ENCODE peak calls at places on chromosomes 5 and 9, in ten cellular contexts. Z, Y, I, T, H, R, B, C, M and N are unnamed samples.
A peak's percentile ranks its signal among the peaks of the same experiment; 100 is the strongest.

GRCh38 chr5:132782101-132782500 is 5.1 kb upstream of the SEPTIN8 start:
- DNase-seq in M (no peak), B (no peak), Y (no peak), Z (peak; percentile 57), I (no peak), R (no peak), H (no peak), T (no peak), C (no peak), N (no peak)

GRCh38 chr5:79850316-79850822 is 140.7 kb downstream of the MTX3 start:
- DNase-seq in M (no peak), H (no peak), R (no peak), Z (peak; percentile 87), B (no peak), T (no peak), Y (no peak), C (peak; percentile 49), I (no peak), N (no peak)

GRCh38 chr9:98886691-98887229 is 56.9 kb upstream of the COL15A1 start:
- DNase-seq in R (no peak), H (no peak), C (peak; percentile 57), Y (peak; percentile 16), B (peak; percentile 83), I (no peak), M (no peak), T (no peak), Z (no peak), N (no peak)

GRCh38 chr9:134561427-134562145 is 80.0 kb upstream of the COL5A1 start:
- DNase-seq in T (no peak), C (no peak), H (no peak), Z (peak; percentile 55), M (peak; percentile 8), Y (no peak), R (no peak), I (no peak), B (no peak), N (no peak)

GRCh38 chr5:67243944-67244343 is 47.3 kb upstream of the CD180 start:
- DNase-seq in T (no peak), R (no peak), I (no peak), Y (no peak), Z (no peak), C (no peak), M (no peak), H (no peak), B (no peak), N (no peak)

GRCh38 chr9:5436441-5436840 is 1.3 kb downstream of the PLGRKT start:
- DNase-seq in M (no peak), C (no peak), Y (no peak), T (no peak), B (no peak), H (no peak), I (no peak), Z (no peak), R (no peak), N (no peak)

GRCh38 chr9:6584881-6585597 is 60.5 kb downstream of the GLDC start:
- DNase-seq in M (no peak), B (no peak), R (no peak), H (no peak), C (no peak), Z (no peak), Y (peak; percentile 12), T (peak; percentile 23), I (peak; percentile 50), N (no peak)

GRCh38 chr5:96645096-96645495 is 17.1 kb upstream of the CAST start:
- DNase-seq in I (no peak), H (no peak), M (no peak), R (no peak), T (no peak), B (no peak), Y (no peak), C (no peak), Z (no peak), N (no peak)

GRCh38 chr5:128105203-128105602 is 21.6 kb downstream of the SLC12A2 start:
- DNase-seq in B (no peak), T (no peak), I (no peak), H (no peak), M (no peak), Z (no peak), R (no peak), Y (no peak), C (no peak), N (no peak)

GRCh38 chr9:3478549-3478953 is 47.2 kb downstream of the RFX3 start:
- DNase-seq in Z (no peak), R (no peak), Y (peak; percentile 81), B (no peak), T (no peak), I (no peak), C (no peak), H (no peak), M (no peak), N (no peak)

DNA sequence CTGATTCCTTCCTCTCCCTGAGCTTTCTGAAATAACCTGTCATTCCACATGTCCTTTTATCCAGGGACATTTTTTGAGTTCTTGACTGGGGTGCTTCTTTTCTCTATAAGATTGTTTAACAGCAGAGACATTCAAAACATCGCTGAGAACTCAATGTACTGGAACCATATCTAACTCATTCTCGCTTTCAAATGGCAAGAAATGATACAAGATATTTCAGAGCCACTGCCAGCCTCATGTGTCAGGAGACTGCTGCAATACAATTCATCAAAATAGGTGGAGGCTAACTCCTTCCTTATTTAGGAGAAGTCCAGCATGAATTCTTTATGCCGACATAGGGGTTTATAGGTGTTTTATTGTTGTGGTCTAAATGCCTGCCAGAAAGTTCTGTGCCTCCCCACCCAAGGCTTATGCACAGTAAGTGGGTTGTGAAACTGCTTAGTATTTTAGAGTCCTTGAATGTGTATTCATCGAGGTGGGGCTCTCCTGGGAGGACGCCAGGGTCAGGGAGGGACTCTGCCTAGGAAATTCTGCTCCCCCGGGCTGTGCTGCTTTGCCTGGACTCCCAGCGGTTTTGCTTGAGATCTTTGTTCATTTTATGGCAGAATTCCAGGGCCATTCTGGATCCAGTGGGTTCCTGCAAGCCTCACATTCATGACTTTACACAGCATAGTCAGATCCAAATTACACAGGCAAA is 53.9 kb downstream of the ZNF474 start:
- DNase-seq in Z (peak; percentile 82), H (no peak), R (peak; percentile 73), T (no peak), C (peak; percentile 78), M (peak; percentile 69), I (peak; percentile 3), B (peak; percentile 43), Y (no peak), N (no peak)
- H3K27ac ChIP-seq in Z (peak overlapping the region; percentile 49), H (no peak overlapping the region), R (no peak overlapping the region), T (no peak overlapping the region), C (peak overlapping the region; percentile 72), M (no peak overlapping the region), I (peak overlapping the region; percentile 65), B (no peak overlapping the region), Y (no peak overlapping the region), N (no peak overlapping the region)

DNA sequence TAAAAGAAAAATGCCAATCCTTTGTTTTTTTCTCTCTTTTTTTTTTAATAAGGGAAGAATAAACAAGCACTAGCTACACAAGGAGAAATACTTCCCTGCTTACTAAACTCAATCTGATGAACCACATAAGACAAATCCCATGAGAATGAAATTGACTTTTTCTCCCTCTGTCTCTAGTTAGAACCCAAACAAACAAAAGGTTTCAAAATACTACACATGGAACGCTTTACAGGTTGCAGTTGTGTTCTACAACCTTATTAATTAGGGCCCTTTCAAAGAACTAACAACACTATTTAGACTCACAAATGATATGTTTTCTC is 124.5 kb downstream of the PDE4D start:
- DNase-seq in Y (no peak), R (no peak), C (no peak), I (no peak), M (no peak), Z (no peak), T (no peak), B (no peak), H (no peak), N (no peak)
- H3K27ac ChIP-seq in Y (no peak overlapping the region), R (no peak overlapping the region), C (no peak overlapping the region), I (peak overlapping the region; percentile 91), M (no peak overlapping the region), Z (peak overlapping the region; percentile 84), T (no peak overlapping the region), B (no peak overlapping the region), H (no peak overlapping the region), N (no peak overlapping the region)

GRCh38 chr5:139668924-139669680 is 21.0 kb downstream of the CXXC5 start:
- DNase-seq in Z (no peak), H (no peak), I (no peak), C (no peak), R (no peak), M (no peak), T (no peak), Y (no peak), B (no peak), N (no peak)
- H3K27ac ChIP-seq in Z (peak overlapping the region; percentile 93), H (no peak overlapping the region), I (peak overlapping the region; percentile 98), C (peak overlapping the region; percentile 97), R (peak overlapping the region; percentile 98), M (no peak overlapping the region), T (peak overlapping the region; percentile 79), Y (no peak overlapping the region), B (peak overlapping the region; percentile 81), N (peak overlapping the region; percentile 95)

GRCh38 chr5:172620506-172620905 is 20.6 kb upstream of the NEURL1B start:
- DNase-seq in T (no peak), C (no peak), R (no peak), H (no peak), Y (no peak), B (no peak), Z (no peak), M (no peak), I (no peak), N (no peak)

GRCh38 chr5:172624083-172624995 is 16.7 kb upstream of the NEURL1B start:
- DNase-seq in I (no peak), H (no peak), T (no peak), C (no peak), M (no peak), R (no peak), B (no peak), Y (no peak), Z (no peak), N (no peak)

GRCh38 chr5:172624996-172625939 is 15.8 kb upstream of the NEURL1B start:
- DNase-seq in H (no peak), I (no peak), R (peak; percentile 28), C (no peak), B (no peak), T (no peak), Y (no peak), Z (peak; percentile 45), M (no peak), N (no peak)

GRCh38 chr5:172622091-172623046 is 18.7 kb upstream of the NEURL1B start:
- DNase-seq in Z (no peak), M (no peak), C (no peak), H (no peak), I (no peak), B (no peak), R (no peak), Y (peak; percentile 32), T (no peak), N (no peak)

DNA sequence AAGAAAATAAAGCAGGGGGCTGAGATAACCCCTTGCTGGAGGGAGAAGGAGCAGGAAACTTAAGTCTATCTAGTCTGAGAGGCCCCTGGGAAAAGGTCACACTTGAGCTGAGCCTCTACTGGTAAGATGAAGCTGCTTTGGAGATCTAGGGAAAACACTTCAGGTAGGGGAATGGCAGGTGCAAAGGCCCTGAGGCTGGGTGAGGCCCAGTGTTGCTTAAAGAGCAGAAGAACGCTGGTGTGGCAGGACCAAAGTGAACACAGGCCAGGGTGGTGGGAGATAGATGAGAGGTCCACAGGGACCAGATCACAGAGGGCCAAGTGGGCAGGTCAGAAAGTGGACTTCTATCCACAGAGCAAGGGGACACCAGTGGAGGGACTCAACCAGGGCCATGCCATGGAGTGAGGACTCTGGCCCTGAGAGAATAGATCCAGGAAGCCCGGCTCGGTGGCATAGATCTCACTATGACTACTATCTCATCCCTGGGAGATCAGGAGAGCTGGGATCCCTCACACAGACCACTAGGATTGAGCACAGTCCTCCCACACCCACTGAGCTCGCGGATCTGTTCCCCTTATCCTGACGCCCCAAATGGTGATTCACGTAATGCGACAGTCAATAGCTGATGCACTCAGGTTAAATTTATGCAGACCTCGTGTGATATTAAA is 17.6 kb upstream of the NEURL1B start:
- DNase-seq in Z (no peak), C (no peak), H (no peak), R (no peak), Y (peak; percentile 17), I (no peak), T (no peak), B (no peak), M (no peak), N (no peak)
- H3K27ac ChIP-seq in Z (no peak overlapping the region), C (no peak overlapping the region), H (no peak overlapping the region), R (no peak overlapping the region), Y (no peak overlapping the region), I (no peak overlapping the region), T (no peak overlapping the region), B (no peak overlapping the region), M (no peak overlapping the region), N (no peak overlapping the region)